ENCODE peak calls at places on chromosomes 7 and 10, in seven cellular contexts. B is upper lobe of left lung, U is thoracic aorta, R is substantia nigra, Q is brain microvascular endothelial cell, X is heart left ventricle, Y is lung. W is an unnamed sample.

GRCh38 chr10:67076175-67076574 is 150.3 kb downstream of the LRRTM3 start:
- DNase-seq in R (no peak), X (no peak), B (no peak), Q (no peak), Y (no peak), U (no peak), W (no peak)

GRCh38 chr7:151122794-151123484 is 36.7 kb downstream of the AGAP3 start:
- DNase-seq in Q (no peak), Y (no peak), U (no peak), X (no peak), R (no peak), B (peak), W (no peak)

GRCh38 chr7:118080947-118081346 is 103.0 kb upstream of the LSM8 start:
- DNase-seq in X (no peak), U (no peak), Y (no peak), R (no peak), B (no peak), Q (peak), W (no peak)

GRCh38 chr10:99676435-99676834 is 17.1 kb downstream of the ENTPD7 start:
- DNase-seq in R (no peak), B (no peak), Q (peak), U (no peak), Y (no peak), X (no peak), W (no peak)

GRCh38 chr7:91514591-91514990 is 250.4 kb downstream of the FZD1 start:
- DNase-seq in U (no peak), Y (no peak), X (no peak), B (no peak), Q (no peak), R (no peak), W (no peak)

GRCh38 chr7:101804087-101804631 is 13.3 kb upstream of the CUX1 start:
- DNase-seq in X (no peak), U (no peak), R (no peak), Q (no peak), Y (peak), B (no peak), W (no peak)

GRCh38 chr10:125103466-125104377 is 56.6 kb downstream of the CTBP2 start:
- DNase-seq in B (no peak), Q (no peak), X (no peak), R (no peak), Y (no peak), U (no peak), W (no peak)

GRCh38 chr7:26293569-26294308 is 2.1 kb downstream of the SNX10 start:
- DNase-seq in Y (no peak), X (no peak), B (no peak), Q (no peak), U (no peak), R (no peak), W (no peak)

GRCh38 chr7:129713544-129713943 is 102.0 kb downstream of the NRF1 start:
- DNase-seq in Q (no peak), Y (no peak), B (no peak), U (no peak), X (no peak), R (no peak), W (no peak)

GRCh38 chr7:142583424-142583823 is 165.8 kb upstream of the PRSS1 start:
- DNase-seq in Q (peak), X (no peak), R (no peak), B (no peak), U (no peak), Y (no peak), W (no peak)

GRCh38 chr7:55233001-55233400 is 132.1 kb upstream of the LANCL2 start:
- DNase-seq in U (no peak), X (no peak), Y (no peak), R (no peak), Q (no peak), B (no peak), W (no peak)

GRCh38 chr10:18684416-18684815 is 25.2 kb downstream of the ARL5B start:
- DNase-seq in Q (no peak), Y (no peak), B (no peak), X (no peak), U (no peak), R (no peak), W (no peak)

GRCh38 chr7:134737561-134738353 is 41.7 kb upstream of the CALD1 start:
- DNase-seq in Q (peak), B (no peak), Y (no peak), X (no peak), R (no peak), U (no peak), W (no peak)

GRCh38 chr7:71735961-71736556 is 604.1 kb downstream of the GALNT17 start:
- DNase-seq in X (peak), R (peak), Q (peak), Y (peak), U (no peak), B (no peak), W (peak)

GRCh38 chr7:114086491-114086905 is 167.7 kb upstream of the PPP1R3A start:
- DNase-seq in B (no peak), X (peak), U (no peak), Y (no peak), Q (no peak), R (no peak), W (peak)

GRCh38 chr7:26156454-26157365 is 4.7 kb downstream of the NFE2L3 start:
- DNase-seq in U (no peak), R (no peak), Y (no peak), Q (peak), X (no peak), B (no peak), W (no peak)

GRCh38 chr10:132223156-132223590 is 36.4 kb downstream of the DPYSL4 start:
- DNase-seq in Q (peak), R (peak), U (peak), B (peak), X (peak), Y (peak), W (peak)

GRCh38 chr10:34908472-34908871 is 93.4 kb upstream of the PARD3 start:
- DNase-seq in R (no peak), B (no peak), X (no peak), Q (peak), Y (no peak), U (no peak), W (no peak)

GRCh38 chr7:123538897-123539296 is 4.5 kb upstream of the IQUB start:
- DNase-seq in U (no peak), Q (no peak), B (no peak), X (no peak), Y (no peak), R (no peak), W (no peak)

GRCh38 chr7:30896783-30897617 is 14.7 kb upstream of the AQP1 start:
- DNase-seq in Q (no peak), Y (peak), B (no peak), X (no peak), R (no peak), U (no peak), W (no peak)

GRCh38 chr10:126240483-126240882 is 147.8 kb downstream of the ADAM12 start:
- DNase-seq in Q (peak), X (no peak), B (no peak), Y (no peak), R (no peak), U (no peak), W (no peak)

GRCh38 chr10:45106257-45106856 is 105.6 kb downstream of the ZNF22 start:
- DNase-seq in Y (no peak), Q (no peak), R (no peak), U (no peak), B (no peak), X (no peak), W (no peak)

GRCh38 chr10:8130973-8131911 is 76.8 kb downstream of the GATA3 start:
- DNase-seq in R (no peak), X (no peak), Y (no peak), Q (no peak), B (no peak), U (no peak), W (no peak)

GRCh38 chr10:15595260-15595659 is 124.5 kb downstream of the ITGA8 start:
- DNase-seq in U (no peak), R (no peak), Y (no peak), Q (no peak), B (no peak), X (no peak), W (no peak)

GRCh38 chr10:114632869-114633715 is 25.0 kb downstream of the ABLIM1 start:
- DNase-seq in Y (peak), X (peak), B (no peak), Q (peak), R (no peak), U (peak), W (no peak)

GRCh38 chr10:71605263-71605962 is 114.2 kb downstream of the C10orf105 start:
- DNase-seq in U (no peak), R (no peak), B (no peak), Y (no peak), Q (peak), X (no peak), W (no peak)

GRCh38 chr7:80830584-80831319 is 88.1 kb downstream of the SEMA3C start:
- DNase-seq in Y (no peak), U (no peak), Q (no peak), X (peak), R (no peak), B (no peak), W (no peak)

GRCh38 chr10:80535671-80536360 is 1.9 kb upstream of the SH2D4B start:
- DNase-seq in Y (peak), U (no peak), X (peak), R (no peak), B (peak), Q (no peak), W (no peak)

GRCh38 chr7:142671506-142671905 is 77.8 kb upstream of the PRSS1 start:
- DNase-seq in Q (no peak), R (no peak), X (no peak), U (no peak), B (no peak), Y (no peak), W (no peak)

GRCh38 chr7:143248781-143249354 is 14.4 kb upstream of the GSTK1 start:
- DNase-seq in X (no peak), B (no peak), Y (no peak), Q (no peak), R (no peak), U (no peak), W (no peak)

GRCh38 chr7:30929686-30930085 is 18.0 kb downstream of the AQP1 start:
- DNase-seq in R (no peak), Q (no peak), B (no peak), U (no peak), X (no peak), Y (no peak), W (no peak)

GRCh38 chr7:103343758-103344452 is 662 bp downstream of the DNAJC2 start:
- DNase-seq in U (no peak), Y (no peak), R (no peak), B (no peak), X (no peak), Q (peak), W (no peak)

GRCh38 chr10:29746080-29746797 is 111.5 kb upstream of the SVIL start:
- DNase-seq in X (no peak), Q (peak), R (no peak), U (no peak), Y (no peak), B (no peak), W (no peak)

GRCh38 chr10:105258674-105259065 is 617.6 kb downstream of the SORCS3 start:
- DNase-seq in R (no peak), X (no peak), Q (no peak), Y (no peak), U (no peak), B (no peak), W (no peak)

GRCh38 chr10:9081253-9081652 is 1026.8 kb downstream of the GATA3 start:
- DNase-seq in R (no peak), Q (no peak), X (no peak), B (no peak), Y (no peak), U (no peak), W (no peak)

GRCh38 chr10:123750901-123751300 is 84.7 kb downstream of the GPR26 start:
- DNase-seq in U (no peak), B (no peak), Q (no peak), Y (no peak), X (no peak), R (no peak), W (no peak)

GRCh38 chr10:44787480-44788075 is 123.6 kb upstream of the TMEM72 start:
- DNase-seq in U (no peak), Q (no peak), X (no peak), B (no peak), Y (no peak), R (no peak), W (no peak)

GRCh38 chr7:117873056-117873932 is at the start of gene CTTNBP2:
- DNase-seq in Y (peak), U (no peak), Q (peak), B (peak), X (peak), R (peak), W (peak)

GRCh38 chr7:93945756-93946540 is 24.4 kb downstream of the GNG11 start:
- DNase-seq in X (no peak), Y (no peak), Q (no peak), U (no peak), B (no peak), R (no peak), W (no peak)

DNA sequence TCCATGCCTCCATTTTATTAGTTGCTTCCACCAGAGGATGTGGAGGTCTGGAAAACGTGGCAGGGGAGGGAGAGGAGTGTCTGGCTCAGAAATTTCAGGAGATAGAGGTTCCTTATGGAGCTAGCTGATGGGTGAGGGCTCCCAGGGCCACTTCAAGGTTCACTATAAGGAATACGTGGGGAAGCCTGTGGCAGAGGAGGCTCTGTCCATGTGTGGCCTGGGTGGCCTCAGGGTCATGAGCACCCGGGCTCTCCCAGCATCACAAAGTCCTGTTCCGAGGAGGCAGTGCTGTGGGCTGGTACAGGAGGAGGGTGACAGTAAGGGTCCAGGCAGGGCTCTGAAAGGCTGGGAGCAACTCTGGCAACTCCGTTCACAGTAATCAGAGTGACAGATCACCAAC is 24.6 kb downstream of the ARHGAP22 start:
- DNase-seq in U (no peak), X (no peak), Q (no peak), B (no peak), R (no peak), Y (no peak), W (no peak)
- H3K27ac ChIP-seq in U (no peak), X (no peak), Q (no peak), B (no peak), R (peak), Y (no peak), W (no peak)

DNA sequence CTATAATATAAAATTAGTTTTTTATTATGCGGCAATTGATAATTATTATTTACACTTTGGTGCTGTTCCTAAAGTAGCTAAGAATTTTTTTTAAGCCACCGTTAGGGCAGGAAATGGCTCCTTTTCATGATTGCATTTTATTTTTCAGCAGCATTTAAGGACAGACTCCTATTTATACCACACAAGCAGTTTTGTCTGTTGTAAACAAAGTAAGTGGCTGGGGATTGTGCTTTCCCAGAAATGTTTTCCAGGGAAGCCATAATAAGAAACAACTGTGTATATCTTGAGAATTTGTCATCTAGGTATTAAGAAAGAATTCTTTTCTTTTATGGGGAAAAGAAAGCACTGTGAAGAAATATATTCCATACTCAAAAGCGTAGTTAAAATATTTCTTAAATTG is 232.0 kb downstream of the VTI1A start:
- DNase-seq in Y (no peak), U (no peak), Q (no peak), B (no peak), X (no peak), R (no peak), W (no peak)
- H3K27ac ChIP-seq in Y (no peak), U (no peak), Q (no peak), B (no peak), X (no peak), R (peak), W (no peak)

DNA sequence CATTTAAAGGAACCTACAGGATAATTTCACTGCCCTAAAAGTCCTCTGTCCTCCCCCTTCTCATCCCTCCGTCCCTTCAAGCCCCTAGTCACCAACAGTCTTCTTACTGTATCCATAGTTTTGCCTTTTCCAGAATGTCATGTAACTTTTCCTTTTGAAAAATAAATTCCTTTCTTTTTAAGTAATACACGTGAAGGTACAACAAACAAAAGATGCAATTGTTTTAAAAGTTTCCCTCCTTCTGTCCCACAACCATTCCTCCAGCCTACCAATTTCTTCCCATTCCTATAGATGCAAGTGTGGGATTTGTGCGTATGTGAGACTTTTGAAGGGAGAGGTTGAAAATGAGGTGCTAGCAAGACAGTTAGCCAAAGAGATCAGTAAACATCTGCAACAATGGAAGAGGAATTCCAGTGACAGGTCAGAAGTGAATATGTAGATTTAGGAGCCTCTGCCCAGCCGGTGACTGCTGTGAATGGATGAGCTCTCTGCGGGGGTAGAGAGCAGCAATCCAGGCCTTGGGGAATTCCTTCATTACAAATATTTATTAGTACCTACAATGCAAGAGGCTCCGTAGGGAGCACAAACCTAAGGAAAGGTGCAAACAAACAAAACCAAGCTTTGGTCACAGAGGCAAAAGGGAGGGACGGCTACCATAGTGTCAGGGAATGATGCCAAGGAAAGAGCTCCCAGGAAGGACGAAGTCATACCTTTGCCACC is 243.6 kb downstream of the SKIDA1 start:
- DNase-seq in X (no peak), Y (no peak), U (no peak), Q (no peak), B (no peak), R (no peak), W (no peak)
- H3K27ac ChIP-seq in X (no peak), Y (no peak), U (no peak), Q (no peak), B (no peak), R (no peak), W (no peak)

GRCh38 chr7:46812047-46812672 is 769.8 kb downstream of the TNS3 start:
- DNase-seq in R (no peak), B (no peak), U (no peak), Y (no peak), Q (no peak), X (no peak), W (no peak)
- H3K27ac ChIP-seq in R (no peak), B (no peak), U (no peak), Y (no peak), Q (no peak), X (peak), W (no peak)